ENCODE peak calls at places on chromosome 17, in four cellular contexts. Q is PC-3, O is endothelial cell, R is brain microvascular endothelial cell. D is an unnamed sample.

GRCh38 chr17:10888858-10889257 is 51.0 kb upstream of the PIRT start:
- DNase-seq in Q (no peak), R (no peak), O (no peak), D (no peak)

GRCh38 chr17:46163929-46164594 is 29.2 kb downstream of the KANSL1 start:
- DNase-seq in Q (no peak), O (no peak), R (no peak), D (no peak)

GRCh38 chr17:74145756-74146155 is 57.7 kb upstream of the RPL38 start:
- DNase-seq in Q (no peak), R (no peak), O (no peak), D (no peak)

GRCh38 chr17:57925361-57925990 is 29.7 kb downstream of the CUEDC1 start:
- DNase-seq in Q (no peak), R (no peak), O (no peak), D (no peak)

GRCh38 chr17:57293077-57293476 is 36.8 kb downstream of the MSI2 start:
- DNase-seq in R (peak; percentile 32), O (no peak), Q (no peak), D (no peak)

GRCh38 chr17:81437221-81437651 is 42.0 kb downstream of the BAHCC1 start:
- DNase-seq in O (no peak), R (no peak), Q (no peak), D (no peak)

GRCh38 chr17:73943416-73943770 is 260.1 kb upstream of the RPL38 start:
- DNase-seq in Q (no peak), R (no peak), O (no peak), D (no peak)

GRCh38 chr17:5115673-5116651 is at the start of gene USP6:
- DNase-seq in Q (no peak), R (no peak), O (peak; percentile 58), D (no peak)

GRCh38 chr17:59853168-59853918 is 39.4 kb downstream of the TUBD1 start:
- DNase-seq in R (peak; percentile 84), Q (peak; percentile 100), O (peak; percentile 48), D (no peak)

GRCh38 chr17:82883461-82884031 is 43.7 kb upstream of the ZNF750 start:
- DNase-seq in R (no peak), O (no peak), Q (no peak), D (no peak)

GRCh38 chr17:69857412-69857835 is 217.6 kb upstream of the KCNJ16 start:
- DNase-seq in R (peak; percentile 58), O (no peak), Q (peak; percentile 97), D (no peak)

GRCh38 chr17:63493411-63493810 is 16.6 kb downstream of the ACE start:
- DNase-seq in R (no peak), Q (no peak), O (no peak), D (no peak)

GRCh38 chr17:70913086-70913485 is 743.8 kb downstream of the KCNJ2 start:
- DNase-seq in O (no peak), Q (no peak), R (no peak), D (no peak)

GRCh38 chr17:27456681-27457404 is 595 bp downstream of the KSR1 start:
- DNase-seq in R (no peak), Q (no peak), O (peak; percentile 40), D (peak; percentile 39)

GRCh38 chr17:21186399-21187187 is 27.4 kb downstream of the TMEM11 start:
- DNase-seq in Q (no peak), O (peak; percentile 43), R (no peak), D (no peak)

GRCh38 chr17:18076941-18077340 is 10.8 kb upstream of the DRG2 start:
- DNase-seq in R (no peak), Q (no peak), O (no peak), D (no peak)

GRCh38 chr17:33487187-33487586 is 194.1 kb upstream of the ASIC2 start:
- DNase-seq in O (no peak), R (no peak), Q (no peak), D (no peak)

GRCh38 chr17:56171186-56171959 is 18.1 kb downstream of the ANKFN1 start:
- DNase-seq in O (no peak), R (no peak), Q (no peak), D (no peak)

GRCh38 chr17:56172517-56172982 is 19.3 kb downstream of the ANKFN1 start:
- DNase-seq in Q (no peak), R (no peak), O (no peak), D (no peak)

GRCh38 chr17:56174421-56174820 is 21.1 kb downstream of the ANKFN1 start:
- DNase-seq in R (no peak), Q (no peak), O (no peak), D (no peak)

GRCh38 chr17:56173958-56174357 is 20.7 kb downstream of the ANKFN1 start:
- DNase-seq in R (no peak), O (no peak), Q (no peak), D (no peak)

GRCh38 chr17:56173026-56173425 is 19.8 kb downstream of the ANKFN1 start:
- DNase-seq in R (no peak), O (no peak), Q (no peak), D (no peak)
- TF ChIP-seq CTCF in R (no peak), O (no peak), Q (no peak), D (no peak)

GRCh38 chr17:12853921-12854320 is 64.6 kb downstream of the ARHGAP44 start:
- DNase-seq in O (no peak), Q (no peak), R (no peak), D (no peak)

GRCh38 chr17:12856451-12856850 is 67.2 kb downstream of the ARHGAP44 start:
- DNase-seq in R (no peak), Q (no peak), O (no peak), D (no peak)

GRCh38 chr17:12850996-12851395 is 61.7 kb downstream of the ARHGAP44 start:
- DNase-seq in Q (no peak), O (no peak), R (no peak), D (no peak)

GRCh38 chr17:12857592-12857991 is 68.3 kb downstream of the ARHGAP44 start:
- DNase-seq in O (no peak), Q (no peak), R (no peak), D (no peak)

GRCh38 chr17:12851901-12852435 is 62.7 kb downstream of the ARHGAP44 start:
- DNase-seq in Q (no peak), O (no peak), R (no peak), D (no peak)
- TF ChIP-seq CTCF in Q (no peak), O (no peak), R (no peak), D (no peak)

DNA sequence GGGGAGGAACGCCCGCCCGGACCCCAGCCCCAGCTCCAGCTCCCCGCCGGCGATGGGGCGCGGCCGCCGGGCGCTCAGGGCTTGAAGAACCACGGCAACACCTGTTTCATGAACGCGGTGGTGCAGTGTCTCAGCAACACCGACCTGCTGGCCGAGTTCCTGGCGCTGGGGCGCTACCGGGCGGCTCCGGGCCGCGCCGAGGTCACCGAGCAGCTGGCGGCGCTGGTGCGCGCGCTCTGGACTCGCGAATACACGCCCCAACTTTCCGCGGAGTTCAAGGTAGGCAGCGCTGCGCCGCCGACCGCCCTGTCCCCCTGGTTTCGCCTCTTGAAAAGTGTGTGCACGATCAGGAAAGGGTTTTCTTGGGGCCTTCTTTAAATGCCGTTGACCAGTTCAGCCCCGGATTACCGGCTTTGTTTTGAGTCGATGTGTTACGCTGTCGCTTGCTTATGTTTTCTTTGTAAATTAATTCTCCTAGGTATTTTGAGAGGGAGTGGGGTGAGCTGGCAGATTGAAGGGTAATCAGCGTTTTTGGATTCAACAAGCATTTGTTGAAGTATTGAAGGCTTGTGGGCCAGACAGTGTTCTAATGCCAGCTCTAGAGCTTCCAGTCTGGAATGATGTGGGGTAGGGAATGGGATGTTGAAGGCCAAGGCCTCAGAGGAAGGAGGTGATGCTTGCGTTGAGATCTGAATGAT is 690 bp downstream of the USP43 start:
- DNase-seq in O (peak; percentile 55), Q (peak; percentile 51), R (no peak), D (peak; percentile 62)
- TF ChIP-seq CTCF in O (no peak), Q (peak; percentile 42), R (no peak), D (peak; percentile 6)

GRCh38 chr17:40514013-40514875 is 12.8 kb upstream of the TNS4 start:
- DNase-seq in O (no peak), R (no peak), Q (no peak), D (no peak)
- TF ChIP-seq CTCF in O (no peak), R (no peak), Q (no peak), D (no peak)

GRCh38 chr17:40443988-40444899 is 994 bp downstream of the IGFBP4 start:
- DNase-seq in O (no peak), R (no peak), Q (peak; percentile 9), D (no peak)
- TF ChIP-seq CTCF in O (peak; percentile 15), R (no peak), Q (no peak), D (peak; percentile 2)

GRCh38 chr17:47843391-47843730 is 2.3 kb upstream of the SCRN2 start:
- DNase-seq in R (no peak), Q (no peak), O (no peak), D (no peak)
- TF ChIP-seq CTCF in R (no peak), Q (peak; percentile 30), O (peak; percentile 31), D (no peak)

DNA sequence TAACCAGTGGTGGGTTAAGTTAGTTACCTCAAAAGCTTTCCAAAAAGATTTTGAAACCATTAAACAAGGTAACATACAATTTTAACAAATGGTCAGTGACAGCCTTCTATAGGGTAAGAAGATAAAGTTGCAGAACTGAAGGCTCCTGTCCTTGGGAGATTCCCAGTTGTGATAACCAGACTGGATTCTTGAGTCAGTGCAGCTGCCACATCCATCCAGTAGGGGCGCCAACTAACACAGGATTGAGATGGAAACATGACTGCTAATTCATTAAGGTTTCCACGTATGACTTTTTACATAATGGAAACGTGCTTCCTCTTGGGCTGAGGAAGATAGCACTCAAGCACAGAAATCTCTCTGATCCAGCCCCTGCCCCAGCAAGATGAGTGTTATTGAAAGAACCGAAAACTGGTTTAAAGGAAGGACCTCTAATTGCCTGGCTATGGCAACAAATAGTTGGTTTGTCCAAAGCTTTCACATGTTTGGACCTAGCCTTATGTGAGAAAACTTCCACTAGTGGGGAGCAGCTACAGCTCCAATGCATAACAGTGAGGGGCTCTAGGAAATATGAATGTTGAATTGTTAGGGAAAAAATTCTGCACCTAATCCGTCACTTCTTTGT is 269.8 kb upstream of the MYOCD start:
- DNase-seq in R (peak; percentile 35), O (peak; percentile 30), Q (peak; percentile 42), D (peak; percentile 20)
- TF ChIP-seq CTCF in R (peak; percentile 76), O (peak; percentile 81), Q (peak; percentile 74), D (peak; percentile 53)